ENCODE peak calls at places on chromosomes 1 and 21, in four cellular contexts. B is choroid plexus epithelial cell, H is HFF-Myc, R is anterior cingulate cortex. U is an unnamed sample.

GRCh38 chr1:157382351-157382750 is 170.0 kb downstream of the FCRL5 start:
- DNase-seq in B (no peak), H (no peak), R (no peak), U (no peak)

GRCh38 chr1:156910309-156910782 is 10.1 kb upstream of the LRRC71 start:
- DNase-seq in B (peak), H (no peak), R (no peak), U (no peak)

GRCh38 chr1:6496360-6496704 is 4.9 kb upstream of the PLEKHG5 start:
- DNase-seq in B (no peak), H (no peak), R (no peak), U (no peak)

GRCh38 chr21:42983102-42983501 is 8.7 kb downstream of the PKNOX1 start:
- DNase-seq in B (no peak), H (no peak), R (no peak), U (no peak)

GRCh38 chr1:156546267-156546666 is 26.1 kb downstream of the IQGAP3 start:
- DNase-seq in B (no peak), H (no peak), R (no peak), U (no peak)

GRCh38 chr1:162475089-162475488 is 22.5 kb upstream of the UHMK1 start:
- DNase-seq in B (no peak), H (no peak), R (peak), U (no peak)

GRCh38 chr1:53369761-53370160 is 41.9 kb upstream of the LRP8 start:
- DNase-seq in B (no peak), H (no peak), R (no peak), U (no peak)

GRCh38 chr1:85502625-85503083 is 37.7 kb upstream of the DDAH1 start:
- DNase-seq in B (peak), H (peak), R (no peak), U (no peak)

GRCh38 chr1:174158767-174159252 is 510 bp upstream of the RABGAP1L start:
- DNase-seq in B (no peak), H (no peak), R (no peak), U (no peak)

GRCh38 chr1:32180186-32181060 is 948 bp downstream of the TXLNA start:
- DNase-seq in B (peak), H (no peak), R (no peak), U (no peak)

GRCh38 chr1:82451191-82451590 is 650.5 kb downstream of the ADGRL2 start:
- DNase-seq in B (no peak), H (no peak), R (no peak), U (no peak)

GRCh38 chr1:68590473-68590872 is 93.6 kb upstream of the DEPDC1 start:
- DNase-seq in B (no peak), H (no peak), R (no peak), U (no peak)